ENCODE peak calls at places on chromosomes 11 and 22, in ten cellular contexts. B is frontal cortex; S is activated CD4-positive, alpha-beta T cell treated with anti-CD3 and anti-CD28 coated beads for 1 hour; R is Karpas-422; O is ureter; M is NCI-H1417; L is epithelial cell of esophagus; G is SW 1271; C is SK-MEL-5; V is left cardiac atrium. I is an unnamed sample.

GRCh38 chr11:85483861-85484260 is 143.3 kb downstream of the DLG2 start:
- DNase-seq in B (no peak), S (no peak), R (no peak), O (no peak), M (no peak), L (no peak), G (no peak), C (no peak), V (no peak), I (no peak)

GRCh38 chr22:37904572-37905533 is 1.2 kb upstream of the MICALL1 start:
- DNase-seq in B (peak), S (no peak), R (peak), O (peak), M (no peak), L (peak), G (no peak), C (peak), V (peak), I (peak)

GRCh38 chr11:120013325-120014250 is 124.3 kb downstream of the TRIM29 start:
- DNase-seq in B (no peak), S (no peak), R (peak), O (peak), M (no peak), L (peak), G (no peak), C (peak), V (peak), I (peak)

GRCh38 chr11:65060913-65061408 is 2.6 kb upstream of the NAALADL1 start:
- DNase-seq in B (no peak), S (no peak), R (peak), O (no peak), M (no peak), L (peak), G (no peak), C (peak), V (no peak), I (no peak)

GRCh38 chr11:111793863-111794262 is 27.7 kb upstream of the PPP2R1B start:
- DNase-seq in B (no peak), S (no peak), R (no peak), O (no peak), M (no peak), L (peak), G (no peak), C (peak), V (peak), I (peak)

GRCh38 chr22:50308597-50308935 is 1.1 kb upstream of the PLXNB2 start:
- DNase-seq in B (no peak), S (no peak), R (no peak), O (peak), M (no peak), L (no peak), G (no peak), C (peak), V (peak), I (peak)

GRCh38 chr22:17888855-17889254 is 114.6 kb upstream of the BID start:
- DNase-seq in B (no peak), S (no peak), R (no peak), O (no peak), M (no peak), L (no peak), G (no peak), C (peak), V (no peak), I (no peak)

GRCh38 chr11:91860661-91861060 is 364.0 kb upstream of the FAT3 start:
- DNase-seq in B (no peak), S (no peak), R (no peak), O (no peak), M (no peak), L (no peak), G (no peak), C (no peak), V (no peak), I (no peak)

GRCh38 chr22:49216579-49216978 is 611.1 kb downstream of the BRD1 start:
- DNase-seq in B (no peak), S (no peak), R (no peak), O (peak), M (no peak), L (no peak), G (no peak), C (no peak), V (no peak), I (no peak)

GRCh38 chr11:18243783-18244362 is 4.6 kb downstream of the SAA2 start:
- DNase-seq in B (no peak), S (no peak), R (peak), O (peak), M (peak), L (peak), G (no peak), C (peak), V (no peak), I (peak)

GRCh38 chr22:37998543-37998942 is 14.2 kb upstream of the SOX10 start:
- DNase-seq in B (no peak), S (no peak), R (no peak), O (no peak), M (no peak), L (peak), G (no peak), C (peak), V (no peak), I (peak)

GRCh38 chr11:27505781-27506180 is 788 bp downstream of the LIN7C start:
- DNase-seq in B (no peak), S (no peak), R (no peak), O (no peak), M (no peak), L (no peak), G (no peak), C (no peak), V (no peak), I (no peak)

GRCh38 chr22:31952459-31952858 is 8.1 kb downstream of the YWHAH start:
- DNase-seq in B (no peak), S (no peak), R (no peak), O (no peak), M (no peak), L (peak), G (peak), C (no peak), V (no peak), I (peak)

I was measured in COLO829.